ENCODE peak calls at places on chromosomes 7 and 10, in ten cellular contexts. J is GM13976, H is cardiac fibroblast, I is psoas muscle, M is progenitor cell of endocrine pancreas, S is HFFc6, Y is activated B cell treated with CpG ODN at 0.5 μM for 24 hours, D is fibroblast of pulmonary artery, Q is RWPE1, O is mucosa of descending colon. K is an unnamed sample.
A peak's percentile ranks its signal among the peaks of the same experiment; 100 is the strongest.

GRCh38 chr10:64733980-64734379 is 1212.8 kb downstream of the REEP3 start:
- DNase-seq in J (peak; percentile 5), H (peak; percentile 11), I (no peak), M (no peak), S (no peak), Y (no peak), D (peak; percentile 42), Q (peak; percentile 28), O (no peak), K (peak; percentile 41)

GRCh38 chr7:105675873-105676484 is 94.7 kb upstream of the EFCAB10 start:
- DNase-seq in J (no peak), H (no peak), I (no peak), M (no peak), S (no peak), Y (no peak), D (no peak), Q (no peak), O (peak; percentile 46), K (no peak)

GRCh38 chr10:85105614-85106013 is 777.2 kb downstream of the CCSER2 start:
- DNase-seq in J (no peak), H (no peak), I (no peak), M (no peak), S (no peak), Y (no peak), D (no peak), Q (no peak), O (no peak), K (no peak)

GRCh38 chr7:98170944-98171343 is 40.3 kb upstream of the BHLHA15 start:
- DNase-seq in J (no peak), H (no peak), I (no peak), M (no peak), S (no peak), Y (no peak), D (no peak), Q (no peak), O (no peak), K (no peak)

GRCh38 chr10:4242561-4243035 is 457.6 kb upstream of the KLF6 start:
- DNase-seq in J (no peak), H (peak; percentile 83), I (no peak), M (no peak), S (peak; percentile 78), Y (no peak), D (peak; percentile 84), Q (no peak), O (no peak), K (peak; percentile 96)

GRCh38 chr10:46218921-46219320 is 67.9 kb upstream of the ANTXRL start:
- DNase-seq in J (peak; percentile 33), H (no peak), I (no peak), M (no peak), S (no peak), Y (no peak), D (no peak), Q (no peak), O (no peak), K (no peak)

GRCh38 chr10:114408112-114408967 is 4.0 kb upstream of the AFAP1L2 start:
- DNase-seq in J (no peak), H (no peak), I (no peak), M (no peak), S (no peak), Y (no peak), D (no peak), Q (no peak), O (no peak), K (no peak)

GRCh38 chr7:16603633-16604032 is 41.9 kb downstream of the ANKMY2 start:
- DNase-seq in J (no peak), H (no peak), I (no peak), M (no peak), S (no peak), Y (no peak), D (no peak), Q (no peak), O (no peak), K (no peak)

GRCh38 chr7:126202177-126202576 is 1050.6 kb downstream of the GRM8 start:
- DNase-seq in J (no peak), H (no peak), I (no peak), M (no peak), S (no peak), Y (no peak), D (no peak), Q (no peak), O (no peak), K (no peak)

GRCh38 chr7:16916111-16916639 is 34.4 kb upstream of the AGR3 start:
- DNase-seq in J (no peak), H (peak; percentile 63), I (no peak), M (no peak), S (peak; percentile 84), Y (no peak), D (peak; percentile 72), Q (peak; percentile 79), O (no peak), K (peak; percentile 96)

GRCh38 chr10:101672536-101672935 is 22.4 kb downstream of the FBXW4 start:
- DNase-seq in J (no peak), H (no peak), I (peak; percentile 87), M (no peak), S (no peak), Y (no peak), D (no peak), Q (no peak), O (no peak), K (no peak)

GRCh38 chr7:1087952-1088920 is at the start of gene GPER1:
- DNase-seq in J (no peak), H (peak; percentile 75), I (peak; percentile 64), M (no peak), S (peak; percentile 34), Y (no peak), D (peak; percentile 56), Q (peak; percentile 65), O (peak; percentile 88), K (peak; percentile 18)

GRCh38 chr10:115947104-115947503 is 325.9 kb downstream of the GFRA1 start:
- DNase-seq in J (no peak), H (peak; percentile 44), I (no peak), M (no peak), S (peak; percentile 42), Y (no peak), D (peak; percentile 60), Q (no peak), O (no peak), K (peak; percentile 58)

GRCh38 chr10:118045842-118046490 is 775 bp downstream of the RAB11FIP2 start:
- DNase-seq in J (no peak), H (peak; percentile 45), I (peak; percentile 76), M (no peak), S (peak; percentile 49), Y (no peak), D (peak; percentile 45), Q (peak; percentile 51), O (peak; percentile 66), K (no peak)

GRCh38 chr7:127870231-127870907 is 160.9 kb downstream of the LRRC4 start:
- DNase-seq in J (no peak), H (no peak), I (no peak), M (no peak), S (no peak), Y (no peak), D (no peak), Q (no peak), O (no peak), K (no peak)

GRCh38 chr10:103653581-103654020 is 160.1 kb downstream of the NEURL1 start:
- DNase-seq in J (no peak), H (no peak), I (no peak), M (no peak), S (no peak), Y (no peak), D (no peak), Q (peak; percentile 39), O (peak; percentile 90), K (no peak)

GRCh38 chr10:129332476-129332875 is 134.6 kb upstream of the MGMT start:
- DNase-seq in J (no peak), H (peak; percentile 57), I (no peak), M (no peak), S (no peak), Y (no peak), D (peak; percentile 30), Q (no peak), O (no peak), K (peak; percentile 7)

GRCh38 chr10:24703700-24704099 is 20.0 kb downstream of the ARHGAP21 start:
- DNase-seq in J (no peak), H (no peak), I (no peak), M (no peak), S (peak; percentile 65), Y (no peak), D (peak; percentile 35), Q (no peak), O (no peak), K (peak; percentile 85)

GRCh38 chr7:104529567-104529966 is 201.2 kb downstream of the LHFPL3 start:
- DNase-seq in J (no peak), H (no peak), I (no peak), M (no peak), S (no peak), Y (no peak), D (no peak), Q (peak; percentile 29), O (no peak), K (no peak)

GRCh38 chr7:113664867-113665266 is 253.9 kb downstream of the PPP1R3A start:
- DNase-seq in J (no peak), H (no peak), I (no peak), M (no peak), S (no peak), Y (no peak), D (no peak), Q (no peak), O (no peak), K (no peak)

GRCh38 chr7:137636376-137636775 is 210.4 kb downstream of the DGKI start:
- DNase-seq in J (no peak), H (no peak), I (no peak), M (no peak), S (no peak), Y (no peak), D (no peak), Q (no peak), O (no peak), K (no peak)

GRCh38 chr10:52949899-52950298 is 177.3 kb upstream of the MBL2 start:
- DNase-seq in J (no peak), H (no peak), I (no peak), M (no peak), S (no peak), Y (no peak), D (no peak), Q (no peak), O (no peak), K (peak; percentile 25)
- TF ChIP-seq CTCF in J (no peak), H (no peak), I (no peak), M (peak; percentile 49), S (no peak), Y (no peak), D (no peak), Q (no peak), O (no peak), K (peak; percentile 36)

GRCh38 chr10:98745645-98746044 is 298.9 kb upstream of the HPS1 start:
- DNase-seq in J (peak; percentile 12), H (no peak), I (no peak), M (no peak), S (no peak), Y (no peak), D (no peak), Q (no peak), O (no peak), K (no peak)
- TF ChIP-seq CTCF in J (no peak), H (no peak), I (no peak), M (no peak), S (peak; percentile 14), Y (no peak), D (no peak), Q (no peak), O (no peak), K (no peak)

GRCh38 chr7:100496509-100496908 is 12.8 kb downstream of the NYAP1 start:
- DNase-seq in J (no peak), H (no peak), I (peak; percentile 13), M (no peak), S (no peak), Y (no peak), D (no peak), Q (no peak), O (no peak), K (no peak)
- TF ChIP-seq CTCF in J (no peak), H (no peak), I (no peak), M (no peak), S (no peak), Y (no peak), D (no peak), Q (no peak), O (no peak), K (no peak)

GRCh38 chr7:135211179-135211945 is at the start of gene WDR91:
- DNase-seq in J (peak; percentile 100), H (peak; percentile 94), I (peak; percentile 98), M (peak; percentile 98), S (peak; percentile 87), Y (peak; percentile 87), D (peak; percentile 91), Q (peak; percentile 97), O (peak; percentile 99), K (peak; percentile 92)
- TF ChIP-seq CTCF in J (peak; percentile 1), H (no peak), I (no peak), M (no peak), S (no peak), Y (no peak), D (no peak), Q (no peak), O (no peak), K (no peak)

K was measured in choroid plexus epithelial cell.